ENCODE peak calls at places on chromosomes 7 and 10, in eight cellular contexts. J is GM04503; P is B cell; L is activated naive CD4-positive, alpha-beta T cell treated with anti-CD3 and anti-CD28 coated beads, Interleukin-2, amount 50 U/mL, for 16 hours; W is GF-D8; D is stimulated activated CD4-positive, alpha-beta T cell treated with anti-CD3 and anti-CD28 coated beads, Interleukin-1b, Interleukin-23, amount 100 ng/mL, for 24 hours; Y is immature natural killer cell; C is Panc1. U is an unnamed sample.

GRCh38 chr10:20598590-20598989 is 298.5 kb downstream of the NEBL start:
- DNase-seq in C (no peak), P (no peak), Y (no peak), J (no peak), L (no peak), W (no peak), D (no peak), U (no peak)

GRCh38 chr10:28694530-28694929 is 17.2 kb downstream of the BAMBI start:
- DNase-seq in J (no peak), D (no peak), W (no peak), C (no peak), L (no peak), Y (no peak), P (no peak), U (no peak)

GRCh38 chr7:47241112-47242065 is 340.5 kb downstream of the TNS3 start:
- DNase-seq in D (no peak), P (no peak), W (no peak), J (no peak), C (no peak), L (no peak), Y (no peak), U (no peak)

GRCh38 chr10:78170026-78170475 is 136.4 kb downstream of the RPS24 start:
- DNase-seq in L (no peak), P (no peak), C (no peak), J (peak), W (no peak), D (no peak), Y (no peak), U (no peak)

GRCh38 chr7:107946451-107946850 is 55.5 kb downstream of the DLD start:
- DNase-seq in Y (no peak), D (no peak), W (no peak), C (no peak), P (no peak), L (no peak), J (no peak), U (no peak)

GRCh38 chr10:113431807-113432206 is 121.0 kb upstream of the HABP2 start:
- DNase-seq in L (no peak), D (no peak), P (no peak), Y (no peak), J (no peak), W (no peak), C (no peak), U (no peak)

GRCh38 chr10:123227706-123228105 is 73.5 kb downstream of the BUB3 start:
- DNase-seq in J (no peak), D (no peak), C (no peak), W (no peak), L (no peak), P (no peak), Y (no peak), U (no peak)

GRCh38 chr10:24457661-24458318 is 248.9 kb downstream of the KIAA1217 start:
- DNase-seq in L (no peak), W (peak), C (no peak), D (no peak), P (no peak), J (no peak), Y (no peak), U (no peak)

GRCh38 chr10:33325929-33326328 is 8.5 kb downstream of the NRP1 start:
- DNase-seq in J (no peak), D (no peak), C (no peak), L (no peak), P (no peak), W (no peak), Y (no peak), U (no peak)

GRCh38 chr10:4678951-4679671 is 146.9 kb upstream of the AKR1E2 start:
- DNase-seq in D (no peak), W (no peak), J (no peak), C (no peak), P (no peak), Y (no peak), L (no peak), U (no peak)

GRCh38 chr7:149440222-149440621 is 20.6 kb downstream of the ZNF777 start:
- DNase-seq in C (no peak), Y (no peak), P (no peak), L (no peak), W (no peak), J (no peak), D (no peak), U (no peak)

GRCh38 chr7:46385662-46386309 is 464.7 kb upstream of the IGFBP3 start:
- DNase-seq in L (no peak), J (peak), Y (no peak), D (no peak), P (no peak), C (peak), W (no peak), U (no peak)

GRCh38 chr10:5423774-5424173 is 11.4 kb downstream of the NET1 start:
- DNase-seq in D (no peak), J (no peak), C (no peak), P (no peak), Y (no peak), L (no peak), W (no peak), U (no peak)

GRCh38 chr10:102624094-102624493 is 20.2 kb upstream of the TRIM8 start:
- DNase-seq in L (no peak), C (no peak), D (no peak), Y (no peak), J (no peak), W (no peak), P (no peak), U (no peak)

GRCh38 chr10:79488303-79488702 is 24.0 kb upstream of the EIF5AL1 start:
- DNase-seq in L (no peak), W (no peak), Y (no peak), D (no peak), C (no peak), P (no peak), J (peak), U (no peak)

GRCh38 chr10:24617771-24618396 is 105.8 kb downstream of the ARHGAP21 start:
- DNase-seq in L (peak), P (peak), W (no peak), Y (peak), J (no peak), C (peak), D (peak), U (no peak)

GRCh38 chr7:24336461-24336860 is 52.5 kb downstream of the NPY start:
- DNase-seq in L (no peak), D (no peak), C (no peak), Y (no peak), W (no peak), J (no peak), P (no peak), U (no peak)

GRCh38 chr10:118871244-118871865 is 116.6 kb upstream of the CACUL1 start:
- DNase-seq in Y (no peak), L (no peak), W (no peak), C (no peak), D (no peak), J (no peak), P (no peak), U (no peak)

GRCh38 chr7:48759431-48760080 is 164.8 kb upstream of the CDC14C start:
- DNase-seq in C (no peak), L (no peak), J (no peak), P (no peak), W (no peak), D (no peak), Y (no peak), U (no peak)

GRCh38 chr7:131595699-131596098 is 39.3 kb upstream of the PODXL start:
- DNase-seq in C (no peak), J (no peak), P (no peak), D (no peak), L (no peak), Y (no peak), W (no peak), U (no peak)